ENCODE peak calls at places on chromosomes 3 and 15, in five cellular contexts. One of them, this sample, is unnamed.

GRCh38 chr3:16343101-16343500 is 78.1 kb downstream of the OXNAD1 start:
- DNase-seq in GM13976: no peak
- DNase-seq in adrenal gland: no peak
- DNase-seq in GM12865: no peak
- DNase-seq in IMR-90: no peak
- DNase-seq in this sample: no peak

GRCh38 chr3:156610154-156610553 is 55.2 kb upstream of the SSR3 start:
- DNase-seq in IMR-90: no peak
- DNase-seq in adrenal gland: no peak
- DNase-seq in GM12865: no peak
- DNase-seq in GM13976: no peak
- DNase-seq in this sample: no peak

GRCh38 chr3:157231071-157231470 is 71.1 kb upstream of the CCNL1 start:
- DNase-seq in GM13976: no peak
- DNase-seq in adrenal gland: no peak
- DNase-seq in GM12865: no peak
- DNase-seq in IMR-90: peak; percentile 75
- DNase-seq in this sample: no peak

GRCh38 chr3:185645596-185646381 is 59.7 kb downstream of the SENP2 start:
- DNase-seq in IMR-90: no peak
- DNase-seq in adrenal gland: no peak
- DNase-seq in GM12865: no peak
- DNase-seq in GM13976: no peak
- DNase-seq in this sample: peak; percentile 7

GRCh38 chr15:38853608-38854007 is 289.0 kb upstream of the RASGRP1 start:
- DNase-seq in GM13976: no peak
- DNase-seq in GM12865: peak; percentile 61
- DNase-seq in IMR-90: peak; percentile 52
- DNase-seq in adrenal gland: no peak
- DNase-seq in this sample: peak; percentile 41

GRCh38 chr15:67189326-67190051 is 65.0 kb downstream of the AAGAB start:
- DNase-seq in adrenal gland: no peak
- DNase-seq in GM12865: no peak
- DNase-seq in GM13976: peak; percentile 17
- DNase-seq in IMR-90: peak; percentile 10
- DNase-seq in this sample: no peak

GRCh38 chr3:186979837-186980236 is 49.5 kb downstream of the ST6GAL1 start:
- DNase-seq in IMR-90: no peak
- DNase-seq in adrenal gland: no peak
- DNase-seq in GM13976: no peak
- DNase-seq in GM12865: no peak
- DNase-seq in this sample: no peak

GRCh38 chr15:77506311-77507150 is 85.8 kb downstream of the HMG20A start:
- DNase-seq in adrenal gland: peak; percentile 48
- DNase-seq in IMR-90: no peak
- DNase-seq in GM12865: no peak
- DNase-seq in GM13976: no peak
- DNase-seq in this sample: no peak

GRCh38 chr3:119600732-119601131 is 3.0 kb downstream of the PLA1A start:
- DNase-seq in IMR-90: no peak
- DNase-seq in GM12865: peak; percentile 94
- DNase-seq in GM13976: peak; percentile 63
- DNase-seq in adrenal gland: peak; percentile 66
- DNase-seq in this sample: peak; percentile 53

GRCh38 chr3:194339356-194339755 is 11.8 kb downstream of the CPN2 start:
- DNase-seq in adrenal gland: no peak
- DNase-seq in GM13976: no peak
- DNase-seq in GM12865: no peak
- DNase-seq in IMR-90: no peak
- DNase-seq in this sample: no peak
- TF ChIP-seq CTCF in adrenal gland: no peak
- TF ChIP-seq CTCF in GM13976: no peak
- TF ChIP-seq CTCF in GM12865: no peak
- TF ChIP-seq CTCF in IMR-90: no peak
- TF ChIP-seq CTCF in this sample: peak; percentile 9

GRCh38 chr3:151008699-151009098 is 36.2 kb upstream of the CLRN1 start:
- DNase-seq in IMR-90: peak; percentile 66
- DNase-seq in GM13976: no peak
- DNase-seq in GM12865: no peak
- DNase-seq in adrenal gland: no peak
- DNase-seq in this sample: no peak
- TF ChIP-seq CTCF in IMR-90: peak; percentile 65
- TF ChIP-seq CTCF in GM13976: no peak
- TF ChIP-seq CTCF in GM12865: no peak
- TF ChIP-seq CTCF in adrenal gland: peak; percentile 44
- TF ChIP-seq CTCF in this sample: no peak

GRCh38 chr15:43483306-43484128 is 9.4 kb downstream of the TP53BP1 start:
- DNase-seq in IMR-90: no peak
- DNase-seq in GM12865: peak; percentile 9
- DNase-seq in GM13976: no peak
- DNase-seq in adrenal gland: no peak
- DNase-seq in this sample: no peak
- TF ChIP-seq CTCF in IMR-90: peak; percentile 33
- TF ChIP-seq CTCF in GM12865: peak; percentile 6
- TF ChIP-seq CTCF in GM13976: peak; percentile 8
- TF ChIP-seq CTCF in adrenal gland: peak; percentile 40
- TF ChIP-seq CTCF in this sample: peak; percentile 41

GRCh38 chr3:114758828-114759709 is 388.0 kb downstream of the ZBTB20 start:
- DNase-seq in GM12865: no peak
- DNase-seq in adrenal gland: peak; percentile 10
- DNase-seq in GM13976: no peak
- DNase-seq in IMR-90: peak; percentile 59
- DNase-seq in this sample: no peak

GRCh38 chr3:114762144-114762543 is 384.9 kb downstream of the ZBTB20 start:
- DNase-seq in IMR-90: no peak
- DNase-seq in GM13976: no peak
- DNase-seq in GM12865: no peak
- DNase-seq in adrenal gland: no peak
- DNase-seq in this sample: no peak

GRCh38 chr3:114764056-114764492 is 383.0 kb downstream of the ZBTB20 start:
- DNase-seq in adrenal gland: no peak
- DNase-seq in GM13976: no peak
- DNase-seq in GM12865: no peak
- DNase-seq in IMR-90: peak; percentile 28
- DNase-seq in this sample: peak; percentile 27

GRCh38 chr3:114756506-114757279 is 390.4 kb downstream of the ZBTB20 start:
- DNase-seq in GM13976: peak; percentile 16
- DNase-seq in adrenal gland: no peak
- DNase-seq in GM12865: peak; percentile 41
- DNase-seq in IMR-90: peak; percentile 56
- DNase-seq in this sample: no peak

DNA sequence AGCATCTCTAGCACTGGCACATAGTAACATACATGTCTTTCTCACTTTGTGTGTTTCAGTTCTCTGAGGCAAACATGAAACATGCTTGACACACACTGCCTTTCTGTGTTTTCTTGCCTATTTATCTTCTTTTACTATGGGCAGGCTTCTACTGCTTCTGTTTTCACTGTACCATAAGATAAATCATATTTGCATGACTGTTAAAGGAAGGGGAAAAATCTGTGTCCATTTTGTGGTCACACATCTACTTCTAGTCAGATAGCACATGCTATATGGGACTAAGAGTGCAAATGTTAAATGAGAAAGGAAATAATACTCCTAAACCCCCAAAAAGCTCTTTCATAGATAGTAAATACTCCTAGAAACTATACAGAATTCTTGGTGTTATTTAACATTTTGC is 386.4 kb downstream of the ZBTB20 start:
- DNase-seq in adrenal gland: no peak
- DNase-seq in GM12865: peak; percentile 5
- DNase-seq in IMR-90: no peak
- DNase-seq in GM13976: no peak
- DNase-seq in this sample: no peak
- TF ChIP-seq CTCF in adrenal gland: no peak
- TF ChIP-seq CTCF in GM12865: no peak
- TF ChIP-seq CTCF in IMR-90: no peak
- TF ChIP-seq CTCF in GM13976: no peak
- TF ChIP-seq CTCF in this sample: no peak

DNA sequence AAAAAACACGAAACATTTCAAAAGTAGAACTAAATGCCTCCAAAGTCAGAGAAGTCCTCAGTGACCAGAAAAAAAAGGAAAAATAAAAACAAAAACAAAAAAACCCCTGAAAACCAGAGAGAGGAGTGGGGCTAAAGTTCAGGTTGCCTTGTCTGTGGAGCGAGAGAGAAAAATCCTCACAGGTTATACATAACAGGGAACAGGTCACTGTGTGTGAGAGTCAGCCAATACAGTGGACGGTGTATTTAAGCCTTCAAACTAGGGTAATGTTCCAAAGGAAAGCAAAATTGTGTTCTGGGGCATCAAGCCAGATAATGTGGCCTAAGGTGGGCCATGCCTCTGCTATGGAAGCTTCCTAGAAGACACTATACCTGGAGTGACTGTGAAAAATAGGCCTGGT is 216.1 kb upstream of the SUCLG2 start:
- DNase-seq in IMR-90: no peak
- DNase-seq in GM12865: no peak
- DNase-seq in adrenal gland: no peak
- DNase-seq in GM13976: no peak
- DNase-seq in this sample: no peak
- TF ChIP-seq CTCF in IMR-90: no peak
- TF ChIP-seq CTCF in GM12865: no peak
- TF ChIP-seq CTCF in adrenal gland: no peak
- TF ChIP-seq CTCF in GM13976: no peak
- TF ChIP-seq CTCF in this sample: no peak

GRCh38 chr3:178443634-178444033 is 92.6 kb upstream of the KCNMB2 start:
- DNase-seq in GM12865: peak; percentile 42
- DNase-seq in GM13976: no peak
- DNase-seq in adrenal gland: no peak
- DNase-seq in IMR-90: no peak
- DNase-seq in this sample: no peak
- TF ChIP-seq CTCF in GM12865: no peak
- TF ChIP-seq CTCF in GM13976: no peak
- TF ChIP-seq CTCF in adrenal gland: no peak
- TF ChIP-seq CTCF in IMR-90: no peak
- TF ChIP-seq CTCF in this sample: no peak

GRCh38 chr15:98277602-98278001 is 317.1 kb downstream of the ARRDC4 start:
- DNase-seq in GM13976: no peak
- DNase-seq in adrenal gland: no peak
- DNase-seq in GM12865: no peak
- DNase-seq in IMR-90: no peak
- DNase-seq in this sample: no peak

GRCh38 chr15:98268163-98268562 is 307.7 kb downstream of the ARRDC4 start:
- DNase-seq in GM13976: no peak
- DNase-seq in GM12865: no peak
- DNase-seq in adrenal gland: no peak
- DNase-seq in IMR-90: no peak
- DNase-seq in this sample: no peak

GRCh38 chr15:98276018-98276417 is 315.5 kb downstream of the ARRDC4 start:
- DNase-seq in GM13976: no peak
- DNase-seq in IMR-90: no peak
- DNase-seq in adrenal gland: no peak
- DNase-seq in GM12865: no peak
- DNase-seq in this sample: no peak

DNA sequence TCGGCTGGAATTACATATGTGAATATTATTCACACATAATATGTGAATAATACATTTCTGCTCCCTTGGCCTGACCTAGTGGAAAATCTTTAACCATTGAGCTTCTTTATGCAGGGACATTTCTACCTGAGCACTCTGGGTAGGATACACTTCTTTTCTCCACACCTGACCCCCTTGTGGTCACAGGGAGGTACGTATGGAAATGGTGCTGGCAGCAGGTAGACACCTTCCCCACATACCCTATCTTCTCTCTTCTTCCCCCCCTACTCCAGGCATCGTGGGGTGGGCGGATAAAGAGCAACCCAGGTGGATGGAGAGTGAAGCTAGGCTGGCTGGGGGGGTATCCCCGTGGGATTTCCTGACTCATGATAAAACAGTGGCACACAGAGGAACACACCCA is 312.1 kb downstream of the ARRDC4 start:
- DNase-seq in GM13976: no peak
- DNase-seq in adrenal gland: no peak
- DNase-seq in IMR-90: no peak
- DNase-seq in GM12865: no peak
- DNase-seq in this sample: no peak
- TF ChIP-seq CTCF in GM13976: no peak
- TF ChIP-seq CTCF in adrenal gland: no peak
- TF ChIP-seq CTCF in IMR-90: no peak
- TF ChIP-seq CTCF in GM12865: no peak
- TF ChIP-seq CTCF in this sample: no peak

DNA sequence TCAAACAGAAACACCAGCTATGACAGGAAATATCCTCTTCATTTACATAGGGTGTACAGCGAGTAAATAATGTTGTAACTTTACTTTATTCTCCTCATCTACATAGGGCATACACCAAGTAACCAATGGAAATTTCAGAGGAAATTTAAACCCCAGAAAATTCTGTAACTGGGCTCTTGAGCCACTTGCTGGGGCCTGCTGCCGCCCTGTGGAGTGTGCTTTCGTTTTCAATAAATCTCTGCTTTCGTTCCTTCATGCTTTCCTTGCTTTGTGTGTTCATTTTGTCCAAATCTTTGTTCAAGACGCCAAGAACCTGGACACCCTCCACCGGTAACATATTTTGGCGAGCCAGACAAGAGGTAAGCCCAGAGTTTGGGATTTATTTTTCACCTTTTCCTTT is 990.4 kb upstream of the CADM2 start:
- DNase-seq in GM13976: no peak
- DNase-seq in IMR-90: no peak
- DNase-seq in adrenal gland: no peak
- DNase-seq in GM12865: peak; percentile 3
- DNase-seq in this sample: no peak
- TF ChIP-seq CTCF in GM13976: no peak
- TF ChIP-seq CTCF in IMR-90: no peak
- TF ChIP-seq CTCF in adrenal gland: no peak
- TF ChIP-seq CTCF in GM12865: no peak
- TF ChIP-seq CTCF in this sample: no peak

This sample was measured in activated CD8-positive, alpha-beta T cell treated with anti-CD3 and anti-CD28 coated beads for 36 hours.